ENCODE peak calls at places on chromosomes 3 and 15, in four cellular contexts. One of them, this sample, is unnamed.

GRCh38 chr3:132198601-132199000 is 118.6 kb upstream of the ACP3 start:
- DNase-seq in naive B cell: no peak
- DNase-seq in NCI-H1694 treated with DMSO at 0.1 percent for 48 hours: no peak
- DNase-seq in HT1080: no peak
- DNase-seq in this sample: no peak

GRCh38 chr3:11236588-11237461 is 35.4 kb upstream of the ATG7 start:
- DNase-seq in HT1080: peak
- DNase-seq in naive B cell: peak
- DNase-seq in NCI-H1694 treated with DMSO at 0.1 percent for 48 hours: peak
- DNase-seq in this sample: no peak

GRCh38 chr3:66602237-66602636 is 101.4 kb upstream of the LRIG1 start:
- DNase-seq in HT1080: no peak
- DNase-seq in NCI-H1694 treated with DMSO at 0.1 percent for 48 hours: no peak
- DNase-seq in naive B cell: no peak
- DNase-seq in this sample: no peak

GRCh38 chr3:129441782-129442181 is 1.8 kb downstream of the IFT122 start:
- DNase-seq in NCI-H1694 treated with DMSO at 0.1 percent for 48 hours: peak
- DNase-seq in naive B cell: no peak
- DNase-seq in HT1080: no peak
- DNase-seq in this sample: peak

GRCh38 chr3:50336452-50337174 is 4.0 kb downstream of the RASSF1 start:
- DNase-seq in naive B cell: no peak
- DNase-seq in HT1080: no peak
- DNase-seq in NCI-H1694 treated with DMSO at 0.1 percent for 48 hours: no peak
- DNase-seq in this sample: no peak

GRCh38 chr3:47711596-47711995 is 70.1 kb downstream of the SMARCC1 start:
- DNase-seq in HT1080: no peak
- DNase-seq in naive B cell: no peak
- DNase-seq in NCI-H1694 treated with DMSO at 0.1 percent for 48 hours: no peak
- DNase-seq in this sample: no peak

GRCh38 chr15:43826029-43826507 is 734 bp upstream of the WDR76 start:
- DNase-seq in naive B cell: no peak
- DNase-seq in NCI-H1694 treated with DMSO at 0.1 percent for 48 hours: no peak
- DNase-seq in HT1080: no peak
- DNase-seq in this sample: no peak

GRCh38 chr3:16402451-16402850 is 111.0 kb downstream of the RFTN1 start:
- DNase-seq in NCI-H1694 treated with DMSO at 0.1 percent for 48 hours: no peak
- DNase-seq in naive B cell: no peak
- DNase-seq in HT1080: no peak
- DNase-seq in this sample: no peak

GRCh38 chr15:43998607-43999006 is 171.8 kb downstream of the WDR76 start:
- DNase-seq in naive B cell: no peak
- DNase-seq in HT1080: no peak
- DNase-seq in NCI-H1694 treated with DMSO at 0.1 percent for 48 hours: no peak
- DNase-seq in this sample: no peak

This sample was measured in cerebellum.